ENCODE peak calls at places on chromosome 1, in six cellular contexts. One of them, this sample, is unnamed.

GRCh38 chr1:22930235-22930912 is 42.3 kb downstream of the LACTBL1 start:
- DNase-seq in B cell: no peak
- DNase-seq in astrocyte of the cerebellum: no peak
- DNase-seq in MM.1S: no peak
- DNase-seq in SK-N-SH: peak
- DNase-seq in nephron progenitor cell: peak
- DNase-seq in this sample: peak

GRCh38 chr1:204465469-204466415 is 28.9 kb downstream of the PIK3C2B start:
- DNase-seq in SK-N-SH: peak
- DNase-seq in nephron progenitor cell: no peak
- DNase-seq in B cell: peak
- DNase-seq in astrocyte of the cerebellum: no peak
- DNase-seq in MM.1S: no peak
- DNase-seq in this sample: no peak

GRCh38 chr1:93613895-93614294 is 67.7 kb downstream of the BCAR3 start:
- DNase-seq in B cell: no peak
- DNase-seq in SK-N-SH: no peak
- DNase-seq in astrocyte of the cerebellum: no peak
- DNase-seq in MM.1S: no peak
- DNase-seq in nephron progenitor cell: no peak
- DNase-seq in this sample: no peak

GRCh38 chr1:56098956-56099355 is 480.4 kb downstream of the PLPP3 start:
- DNase-seq in SK-N-SH: no peak
- DNase-seq in nephron progenitor cell: no peak
- DNase-seq in B cell: no peak
- DNase-seq in astrocyte of the cerebellum: no peak
- DNase-seq in MM.1S: no peak
- DNase-seq in this sample: no peak

GRCh38 chr1:178609015-178609414 is 96.1 kb downstream of the TEX35 start:
- DNase-seq in MM.1S: no peak
- DNase-seq in B cell: no peak
- DNase-seq in SK-N-SH: no peak
- DNase-seq in nephron progenitor cell: no peak
- DNase-seq in astrocyte of the cerebellum: no peak
- DNase-seq in this sample: peak

GRCh38 chr1:1858382-1859086 is 32.4 kb downstream of the GNB1 start:
- DNase-seq in MM.1S: no peak
- DNase-seq in nephron progenitor cell: no peak
- DNase-seq in astrocyte of the cerebellum: peak
- DNase-seq in B cell: no peak
- DNase-seq in SK-N-SH: peak
- DNase-seq in this sample: peak

GRCh38 chr1:119735217-119735616 is 23.5 kb downstream of the PHGDH start:
- DNase-seq in B cell: no peak
- DNase-seq in nephron progenitor cell: no peak
- DNase-seq in astrocyte of the cerebellum: no peak
- DNase-seq in MM.1S: no peak
- DNase-seq in SK-N-SH: no peak
- DNase-seq in this sample: no peak

GRCh38 chr1:12600335-12600734 is 17.7 kb downstream of the DHRS3 start:
- DNase-seq in SK-N-SH: no peak
- DNase-seq in MM.1S: no peak
- DNase-seq in astrocyte of the cerebellum: no peak
- DNase-seq in B cell: no peak
- DNase-seq in nephron progenitor cell: no peak
- DNase-seq in this sample: no peak

DNA sequence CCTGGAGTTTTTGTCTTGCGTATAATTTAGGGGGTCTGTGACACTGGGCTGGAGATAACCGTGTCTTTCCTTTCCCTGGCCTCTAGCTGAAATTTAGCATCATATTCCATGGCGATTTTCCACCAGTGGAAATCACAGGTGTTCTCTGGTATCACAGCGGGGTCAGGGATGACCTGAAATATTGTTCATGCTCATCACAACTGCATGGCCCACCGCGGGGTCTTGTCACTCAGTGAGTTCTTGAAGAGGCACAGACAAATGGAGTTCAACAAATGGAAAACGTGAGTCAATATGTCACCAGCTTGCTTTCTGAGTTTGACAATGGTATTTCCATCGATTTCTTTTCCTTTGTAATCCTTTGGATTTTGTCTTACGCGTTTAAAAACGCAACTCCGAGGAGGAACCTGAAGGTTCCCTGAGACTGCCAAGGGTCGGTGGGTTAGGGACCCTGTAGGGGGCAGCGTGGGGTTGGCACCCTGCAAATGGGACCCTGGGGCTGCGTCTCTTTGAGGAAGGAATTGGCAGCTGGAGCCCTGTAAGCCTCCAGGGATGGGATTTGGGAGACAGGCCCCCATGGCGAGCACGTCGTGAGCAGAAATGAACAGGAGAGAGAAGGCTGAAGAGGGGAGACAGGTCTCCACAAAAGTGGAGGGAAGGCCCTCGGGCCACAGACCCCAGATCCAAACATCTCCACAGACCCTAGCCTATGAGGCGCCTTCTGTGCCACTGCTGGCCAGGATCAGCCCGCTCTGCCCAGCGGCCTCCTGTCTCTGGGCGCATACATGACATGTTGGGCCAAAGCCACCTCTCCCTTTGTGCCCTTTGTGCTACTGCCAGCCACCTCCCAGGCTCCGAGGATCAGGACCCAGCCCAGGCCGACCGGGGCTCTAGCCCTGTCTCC is 32.1 kb upstream of the RUNX3 start:
- DNase-seq in SK-N-SH: no peak
- DNase-seq in astrocyte of the cerebellum: no peak
- DNase-seq in nephron progenitor cell: peak
- DNase-seq in MM.1S: no peak
- DNase-seq in B cell: no peak
- DNase-seq in this sample: no peak
- TF ChIP-seq CTCF in SK-N-SH: no peak
- TF ChIP-seq CTCF in astrocyte of the cerebellum: no peak
- TF ChIP-seq CTCF in nephron progenitor cell: peak
- TF ChIP-seq CTCF in MM.1S: no peak
- TF ChIP-seq CTCF in B cell: no peak
- TF ChIP-seq CTCF in this sample: no peak

GRCh38 chr1:107315652-107316051 is 174.8 kb downstream of the NTNG1 start:
- DNase-seq in nephron progenitor cell: no peak
- DNase-seq in MM.1S: no peak
- DNase-seq in astrocyte of the cerebellum: no peak
- DNase-seq in SK-N-SH: no peak
- DNase-seq in B cell: no peak
- DNase-seq in this sample: no peak

GRCh38 chr1:107323765-107324164 is 182.9 kb downstream of the NTNG1 start:
- DNase-seq in astrocyte of the cerebellum: no peak
- DNase-seq in nephron progenitor cell: no peak
- DNase-seq in B cell: no peak
- DNase-seq in MM.1S: no peak
- DNase-seq in SK-N-SH: no peak
- DNase-seq in this sample: no peak

DNA sequence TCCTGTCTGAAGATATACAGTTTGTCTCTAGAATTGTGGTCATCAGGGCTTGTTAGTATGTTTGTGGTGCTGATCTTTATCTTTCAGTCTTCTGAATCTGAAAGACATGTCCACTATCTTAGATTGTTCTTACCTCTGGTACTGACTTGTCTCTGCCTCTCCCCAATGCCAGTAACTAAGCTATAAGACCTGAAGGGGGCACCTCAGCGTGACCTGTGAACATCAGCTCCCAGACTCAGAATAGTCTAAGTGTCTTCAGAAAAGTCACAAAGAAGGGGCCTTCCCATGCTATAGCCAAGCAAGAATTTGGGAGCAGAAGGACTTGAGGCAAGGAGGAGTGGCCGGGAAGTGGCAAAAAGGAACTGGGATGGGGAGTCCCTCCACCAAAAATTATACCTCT is 178.1 kb downstream of the NTNG1 start:
- DNase-seq in SK-N-SH: no peak
- DNase-seq in astrocyte of the cerebellum: no peak
- DNase-seq in nephron progenitor cell: no peak
- DNase-seq in MM.1S: no peak
- DNase-seq in B cell: no peak
- DNase-seq in this sample: no peak
- TF ChIP-seq CTCF in SK-N-SH: no peak
- TF ChIP-seq CTCF in astrocyte of the cerebellum: no peak
- TF ChIP-seq CTCF in nephron progenitor cell: no peak
- TF ChIP-seq CTCF in MM.1S: no peak
- TF ChIP-seq CTCF in B cell: no peak
- TF ChIP-seq CTCF in this sample: no peak

DNA sequence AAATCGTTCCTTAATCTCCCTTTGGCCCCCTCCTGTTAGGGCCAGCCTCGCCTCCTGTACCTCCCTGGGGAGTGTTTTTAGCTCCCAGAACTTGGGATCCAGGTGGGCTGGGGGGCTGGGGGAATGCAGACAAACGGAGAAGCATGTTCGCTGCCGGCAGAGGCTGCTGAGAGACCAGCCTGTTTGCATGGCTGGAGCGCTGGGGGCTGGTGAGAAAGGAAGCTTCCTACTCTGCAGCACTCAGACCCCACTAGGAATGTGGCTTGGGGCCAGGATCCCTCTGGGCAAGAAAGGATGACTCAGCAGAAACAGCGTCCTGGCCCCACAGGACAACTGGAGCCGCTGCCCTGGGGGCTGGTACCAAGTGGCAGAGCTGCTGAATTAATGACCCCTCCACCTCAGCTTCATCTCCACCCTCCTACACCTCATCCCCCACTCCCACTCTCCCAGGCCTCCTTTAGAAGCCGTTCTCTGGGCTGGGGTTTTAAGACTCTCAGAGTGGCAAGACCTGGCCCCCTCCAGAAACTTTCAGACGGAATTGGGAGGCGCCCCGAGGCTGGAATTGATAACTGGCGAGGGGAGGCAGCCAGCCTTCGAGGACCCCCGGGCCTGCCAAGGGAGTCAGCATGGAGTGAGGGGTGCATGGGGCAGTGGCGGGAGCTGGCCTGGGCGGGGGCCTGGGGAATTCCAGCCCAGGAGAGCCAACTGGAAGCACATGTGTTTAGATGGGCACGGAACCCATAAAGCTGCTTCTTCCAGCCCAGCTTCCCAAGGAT is 28.5 kb upstream of the EPS8L3 start:
- DNase-seq in MM.1S: no peak
- DNase-seq in B cell: no peak
- DNase-seq in SK-N-SH: peak
- DNase-seq in astrocyte of the cerebellum: peak
- DNase-seq in nephron progenitor cell: peak
- DNase-seq in this sample: peak
- TF ChIP-seq CTCF in MM.1S: no peak
- TF ChIP-seq CTCF in B cell: no peak
- TF ChIP-seq CTCF in SK-N-SH: peak
- TF ChIP-seq CTCF in astrocyte of the cerebellum: peak
- TF ChIP-seq CTCF in nephron progenitor cell: no peak
- TF ChIP-seq CTCF in this sample: peak

DNA sequence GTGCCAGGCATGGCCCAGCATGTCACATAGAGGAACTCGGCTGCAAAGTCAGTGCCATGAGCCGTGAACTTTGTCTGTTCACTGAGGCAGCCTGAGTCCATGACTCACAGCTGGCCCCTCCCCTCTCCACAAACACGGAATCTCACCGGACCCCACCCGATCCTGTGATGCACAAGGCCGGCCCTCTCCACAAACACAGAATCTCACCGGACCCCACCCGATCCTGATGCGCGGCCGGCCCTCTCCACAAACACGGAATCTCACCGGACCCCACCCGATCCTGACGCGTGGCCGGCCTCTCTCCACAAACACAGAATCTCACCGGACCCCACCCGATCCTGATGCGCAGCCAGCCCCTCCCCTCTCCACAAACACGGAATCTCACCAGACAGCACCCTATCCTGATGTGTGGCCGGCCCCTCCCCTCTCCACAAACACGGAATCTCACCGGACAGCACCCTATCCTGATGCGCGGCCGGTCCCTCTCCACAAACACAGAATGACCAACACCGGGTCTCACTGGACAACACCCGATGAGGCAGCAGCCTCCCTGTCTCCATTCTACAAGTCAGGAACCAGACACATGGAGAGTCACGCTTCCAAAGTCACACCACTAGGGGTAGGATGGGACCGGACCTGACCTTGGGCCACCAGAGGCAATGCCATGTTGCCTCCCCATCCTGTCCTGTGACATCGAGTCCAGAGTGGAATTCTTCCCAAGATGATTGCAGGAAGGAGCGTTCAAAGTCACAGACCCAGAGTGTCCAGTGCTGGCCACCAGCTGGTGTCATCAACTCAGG is 39.6 kb upstream of the GPR153 start:
- DNase-seq in astrocyte of the cerebellum: no peak
- DNase-seq in MM.1S: no peak
- DNase-seq in SK-N-SH: no peak
- DNase-seq in B cell: no peak
- DNase-seq in nephron progenitor cell: no peak
- DNase-seq in this sample: no peak
- TF ChIP-seq CTCF in astrocyte of the cerebellum: no peak
- TF ChIP-seq CTCF in MM.1S: no peak
- TF ChIP-seq CTCF in SK-N-SH: no peak
- TF ChIP-seq CTCF in B cell: no peak
- TF ChIP-seq CTCF in nephron progenitor cell: no peak
- TF ChIP-seq CTCF in this sample: no peak

GRCh38 chr1:172582889-172583288 is 49.9 kb downstream of the SUCO start:
- DNase-seq in SK-N-SH: no peak
- DNase-seq in B cell: no peak
- DNase-seq in astrocyte of the cerebellum: no peak
- DNase-seq in MM.1S: no peak
- DNase-seq in nephron progenitor cell: no peak
- DNase-seq in this sample: no peak
- TF ChIP-seq CTCF in SK-N-SH: peak
- TF ChIP-seq CTCF in B cell: no peak
- TF ChIP-seq CTCF in astrocyte of the cerebellum: no peak
- TF ChIP-seq CTCF in MM.1S: no peak
- TF ChIP-seq CTCF in nephron progenitor cell: no peak
- TF ChIP-seq CTCF in this sample: no peak

DNA sequence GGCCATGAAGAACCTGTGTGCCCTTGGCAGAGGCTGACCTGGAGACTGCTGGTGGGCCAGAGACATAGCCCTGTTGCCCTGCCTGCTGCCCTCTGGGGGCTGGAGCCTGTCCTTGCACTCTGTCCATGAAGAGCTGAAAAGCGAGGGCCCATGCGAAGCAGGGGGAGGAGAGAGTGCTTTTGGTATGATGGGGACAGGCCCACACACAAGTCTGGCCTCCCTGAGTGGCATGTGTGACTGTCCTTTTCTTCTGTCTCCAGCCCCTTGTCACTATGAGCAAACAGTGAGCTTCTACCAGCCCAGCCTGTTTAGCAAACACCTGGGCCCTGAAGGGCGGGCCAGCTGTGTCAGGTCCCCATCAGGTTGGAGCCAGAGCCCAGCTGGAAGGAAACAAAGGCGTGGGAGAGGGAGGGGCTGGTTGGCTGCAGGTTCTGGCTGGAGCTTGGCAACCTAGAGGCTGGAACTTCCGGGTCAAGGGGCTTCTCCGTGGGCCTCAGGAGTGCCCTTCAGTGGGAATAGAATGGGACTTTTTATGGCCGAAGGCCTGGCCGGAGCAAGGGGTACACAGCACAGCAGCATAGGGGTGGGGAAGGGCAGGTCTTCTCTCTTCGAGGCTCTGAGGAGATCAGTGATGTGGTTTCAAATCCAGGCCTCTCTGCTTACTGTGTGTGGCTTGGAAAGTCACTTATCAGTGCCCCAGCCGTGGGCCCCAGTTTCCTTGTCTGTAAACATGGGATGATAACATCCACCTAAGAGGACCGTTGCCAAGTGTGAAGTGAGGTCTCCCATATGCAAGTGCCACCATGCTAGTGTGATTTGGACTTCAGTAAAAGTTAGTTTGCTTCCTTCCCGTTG is 14.3 kb downstream of the QSOX1 start:
- DNase-seq in SK-N-SH: peak
- DNase-seq in MM.1S: peak
- DNase-seq in B cell: peak
- DNase-seq in astrocyte of the cerebellum: no peak
- DNase-seq in nephron progenitor cell: peak
- DNase-seq in this sample: no peak
- TF ChIP-seq CTCF in SK-N-SH: peak
- TF ChIP-seq CTCF in MM.1S: peak
- TF ChIP-seq CTCF in B cell: peak
- TF ChIP-seq CTCF in astrocyte of the cerebellum: peak
- TF ChIP-seq CTCF in nephron progenitor cell: peak
- TF ChIP-seq CTCF in this sample: peak